ENCODE peak calls at places on chromosomes 5 and 9, in nine cellular contexts. Y is lower lobe of right lung, I is GM12865, D is cardiac fibroblast, B is HepG2, X is ascending aorta, J is stomach, N is right lobe of liver, M is A549. V is an unnamed sample.

GRCh38 chr9:89674667-89675402 is 70.0 kb downstream of the GADD45G start:
- DNase-seq in Y (no peak), I (no peak), D (peak), B (no peak), X (no peak), J (peak), N (no peak), M (no peak), V (no peak)

GRCh38 chr9:126299706-126300276 is 26.8 kb upstream of the MVB12B start:
- DNase-seq in Y (no peak), I (no peak), D (peak), B (peak), X (no peak), J (no peak), N (no peak), M (no peak), V (no peak)

GRCh38 chr5:98905857-98906688 is 22.7 kb downstream of the CHD1 start:
- DNase-seq in Y (no peak), I (peak), D (peak), B (peak), X (no peak), J (no peak), N (no peak), M (peak), V (no peak)

GRCh38 chr9:100714372-100715099 is 136.7 kb downstream of the CAVIN4 start:
- DNase-seq in Y (no peak), I (peak), D (peak), B (peak), X (no peak), J (peak), N (peak), M (peak), V (no peak)

GRCh38 chr9:79572891-79573696 is 1.3 kb downstream of the TLE4 start:
- DNase-seq in Y (peak), I (peak), D (peak), B (no peak), X (no peak), J (peak), N (peak), M (peak), V (no peak)

GRCh38 chr5:124289641-124290201 is 456.7 kb downstream of the ZNF608 start:
- DNase-seq in Y (peak), I (peak), D (peak), B (peak), X (no peak), J (peak), N (no peak), M (no peak), V (no peak)

GRCh38 chr5:37109338-37109737 is 139.8 kb downstream of the CPLANE1 start:
- DNase-seq in Y (no peak), I (no peak), D (no peak), B (no peak), X (no peak), J (no peak), N (no peak), M (no peak), V (no peak)

GRCh38 chr5:163248333-163248732 is 189.1 kb upstream of the CCNG1 start:
- DNase-seq in Y (no peak), I (no peak), D (no peak), B (no peak), X (no peak), J (no peak), N (peak), M (no peak), V (no peak)

GRCh38 chr5:113224605-113225065 is 210.2 kb downstream of the TSSK1B start:
- DNase-seq in Y (no peak), I (no peak), D (no peak), B (peak), X (no peak), J (no peak), N (no peak), M (no peak), V (no peak)

GRCh38 chr5:133741818-133742355 is 129.5 kb upstream of the FSTL4 start:
- DNase-seq in Y (no peak), I (no peak), D (no peak), B (no peak), X (no peak), J (no peak), N (no peak), M (no peak), V (no peak)

GRCh38 chr5:111299831-111300432 is 75.7 kb downstream of the CAMK4 start:
- DNase-seq in Y (no peak), I (peak), D (no peak), B (no peak), X (no peak), J (no peak), N (no peak), M (no peak), V (no peak)

GRCh38 chr5:153807796-153808195 is 230.9 kb downstream of the FAM114A2 start:
- DNase-seq in Y (no peak), I (no peak), D (no peak), B (no peak), X (no peak), J (no peak), N (no peak), M (no peak), V (no peak)

GRCh38 chr5:176542596-176543427 is 5.6 kb upstream of the RNF44 start:
- DNase-seq in Y (no peak), I (peak), D (no peak), B (no peak), X (no peak), J (no peak), N (no peak), M (peak), V (no peak)

GRCh38 chr5:68740204-68740910 is 353.5 kb upstream of the SLC30A5 start:
- DNase-seq in Y (no peak), I (peak), D (no peak), B (no peak), X (no peak), J (no peak), N (no peak), M (no peak), V (no peak)

GRCh38 chr5:81739283-81739682 is 11.6 kb downstream of the SSBP2 start:
- DNase-seq in Y (no peak), I (no peak), D (no peak), B (no peak), X (no peak), J (no peak), N (no peak), M (no peak), V (no peak)

GRCh38 chr9:36781532-36781931 is 208.8 kb downstream of the MELK start:
- DNase-seq in Y (no peak), I (no peak), D (peak), B (peak), X (no peak), J (peak), N (no peak), M (peak), V (peak)

GRCh38 chr5:149581931-149582768 is 852 bp downstream of the ARHGEF37 start:
- DNase-seq in Y (no peak), I (no peak), D (peak), B (no peak), X (no peak), J (peak), N (no peak), M (no peak), V (no peak)

DNA sequence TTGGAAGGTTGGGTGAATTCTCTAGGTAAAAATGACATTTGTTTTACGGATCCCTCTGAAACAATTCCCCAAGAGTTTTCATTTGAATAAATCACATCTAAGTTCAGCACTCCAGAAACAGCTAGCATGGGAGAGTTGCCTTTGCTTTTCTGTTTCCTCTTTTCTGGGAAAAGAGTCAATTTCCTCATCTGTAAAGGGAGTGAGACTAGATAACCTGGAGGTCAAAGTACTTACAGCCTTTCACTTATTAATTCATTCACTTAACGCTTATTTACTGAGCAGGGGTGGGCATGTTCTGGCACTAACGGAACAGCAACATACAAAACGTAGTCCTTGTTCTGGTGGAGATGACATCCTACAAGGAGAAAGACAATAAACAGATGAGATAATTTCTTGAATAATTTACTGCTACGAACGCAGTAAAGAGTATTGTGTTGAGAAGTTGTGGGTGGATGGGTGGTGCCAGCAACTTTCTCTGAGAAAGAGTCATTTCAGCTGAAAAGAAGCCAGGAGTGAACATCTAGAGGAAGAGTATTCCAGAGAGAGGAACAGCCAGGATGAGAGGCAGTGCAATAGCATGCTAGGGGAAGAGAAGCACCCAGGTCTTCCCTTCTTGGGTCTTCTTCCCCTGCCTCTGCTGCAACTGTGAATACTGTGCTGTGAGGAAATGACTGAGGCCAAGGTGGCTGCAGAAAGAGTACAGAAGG is 335.6 kb downstream of the ZSWIM6 start:
- DNase-seq in Y (no peak), I (no peak), D (peak), B (no peak), X (no peak), J (no peak), N (no peak), M (no peak), V (no peak)
- H3K4me3 ChIP-seq in Y (no peak), I (no peak), D (no peak), B (no peak), X (no peak), J (no peak), N (no peak), M (no peak), V (no peak)

GRCh38 chr5:95818181-95819147 is 4.1 kb downstream of the GLRX start:
- DNase-seq in Y (peak), I (peak), D (no peak), B (no peak), X (no peak), J (peak), N (peak), M (no peak), V (no peak)
- H3K4me3 ChIP-seq in Y (peak), I (peak), D (peak), B (peak), X (peak), J (peak), N (peak), M (peak), V (peak)

GRCh38 chr9:76642701-76643209 is 121.5 kb upstream of the PCA3 start:
- DNase-seq in Y (no peak), I (no peak), D (no peak), B (no peak), X (no peak), J (no peak), N (no peak), M (no peak), V (no peak)
- H3K4me3 ChIP-seq in Y (no peak), I (no peak), D (no peak), B (no peak), X (no peak), J (no peak), N (no peak), M (no peak), V (no peak)

GRCh38 chr5:137862251-137862650 is 5.4 kb upstream of the MYOT start:
- DNase-seq in Y (no peak), I (no peak), D (no peak), B (no peak), X (no peak), J (no peak), N (no peak), M (no peak), V (no peak)

GRCh38 chr5:137858954-137859353 is 8.7 kb upstream of the MYOT start:
- DNase-seq in Y (no peak), I (no peak), D (no peak), B (no peak), X (no peak), J (no peak), N (no peak), M (no peak), V (no peak)

GRCh38 chr5:137858223-137858916 is 9.3 kb upstream of the MYOT start:
- DNase-seq in Y (no peak), I (peak), D (peak), B (no peak), X (no peak), J (no peak), N (no peak), M (no peak), V (no peak)

GRCh38 chr5:137856201-137856600 is 11.5 kb upstream of the MYOT start:
- DNase-seq in Y (no peak), I (peak), D (no peak), B (no peak), X (no peak), J (no peak), N (no peak), M (no peak), V (no peak)

GRCh38 chr5:137856916-137857862 is 10.5 kb upstream of the MYOT start:
- DNase-seq in Y (no peak), I (peak), D (no peak), B (no peak), X (no peak), J (no peak), N (no peak), M (no peak), V (no peak)
- H3K4me3 ChIP-seq in Y (no peak), I (no peak), D (no peak), B (no peak), X (peak), J (no peak), N (no peak), M (no peak), V (no peak)

V was measured in skeletal muscle cell.